ENCODE peak calls at places on chromosomes 3 and 15, in nine cellular contexts. One of them, this sample, is unnamed.

GRCh38 chr3:13092621-13093339 is 19.6 kb upstream of the IQSEC1 start:
- DNase-seq in cardiac fibroblast: no peak
- DNase-seq in GM10248: no peak
- DNase-seq in NCI-H187 treated with DMSO at 0.1 percent for 48 hours: no peak
- DNase-seq in mammary epithelial cell: no peak
- DNase-seq in dorsolateral prefrontal cortex: no peak
- DNase-seq in activated CD4-positive, alpha-beta T cell treated with anti-CD3 and anti-CD28 coated beads, Interleukin-2, amount 50 U/mL, for 24 hours: no peak
- DNase-seq in T-helper 1 cell: no peak
- DNase-seq in HFF-Myc: no peak
- DNase-seq in this sample: no peak

GRCh38 chr15:82572986-82573385 is 32.7 kb upstream of the RPS17 start:
- DNase-seq in cardiac fibroblast: no peak
- DNase-seq in GM10248: no peak
- DNase-seq in NCI-H187 treated with DMSO at 0.1 percent for 48 hours: no peak
- DNase-seq in mammary epithelial cell: no peak
- DNase-seq in dorsolateral prefrontal cortex: no peak
- DNase-seq in activated CD4-positive, alpha-beta T cell treated with anti-CD3 and anti-CD28 coated beads, Interleukin-2, amount 50 U/mL, for 24 hours: no peak
- DNase-seq in T-helper 1 cell: no peak
- DNase-seq in HFF-Myc: no peak
- DNase-seq in this sample: no peak

GRCh38 chr3:156762631-156763185 is 63.4 kb upstream of the LEKR1 start:
- DNase-seq in cardiac fibroblast: peak
- DNase-seq in GM10248: no peak
- DNase-seq in NCI-H187 treated with DMSO at 0.1 percent for 48 hours: no peak
- DNase-seq in mammary epithelial cell: peak
- DNase-seq in dorsolateral prefrontal cortex: no peak
- DNase-seq in activated CD4-positive, alpha-beta T cell treated with anti-CD3 and anti-CD28 coated beads, Interleukin-2, amount 50 U/mL, for 24 hours: no peak
- DNase-seq in T-helper 1 cell: no peak
- DNase-seq in HFF-Myc: peak
- DNase-seq in this sample: no peak

GRCh38 chr3:57852896-57853295 is 96.8 kb downstream of the SLMAP start:
- DNase-seq in cardiac fibroblast: peak
- DNase-seq in GM10248: peak
- DNase-seq in NCI-H187 treated with DMSO at 0.1 percent for 48 hours: no peak
- DNase-seq in mammary epithelial cell: peak
- DNase-seq in dorsolateral prefrontal cortex: no peak
- DNase-seq in activated CD4-positive, alpha-beta T cell treated with anti-CD3 and anti-CD28 coated beads, Interleukin-2, amount 50 U/mL, for 24 hours: no peak
- DNase-seq in T-helper 1 cell: no peak
- DNase-seq in HFF-Myc: no peak
- DNase-seq in this sample: no peak

GRCh38 chr15:40257656-40258450 is 19.0 kb downstream of the PAK6 start:
- DNase-seq in cardiac fibroblast: no peak
- DNase-seq in GM10248: no peak
- DNase-seq in NCI-H187 treated with DMSO at 0.1 percent for 48 hours: no peak
- DNase-seq in mammary epithelial cell: no peak
- DNase-seq in dorsolateral prefrontal cortex: no peak
- DNase-seq in activated CD4-positive, alpha-beta T cell treated with anti-CD3 and anti-CD28 coated beads, Interleukin-2, amount 50 U/mL, for 24 hours: no peak
- DNase-seq in T-helper 1 cell: no peak
- DNase-seq in HFF-Myc: no peak
- DNase-seq in this sample: no peak

GRCh38 chr3:187689984-187690383 is 12.4 kb downstream of the RTP2 start:
- DNase-seq in cardiac fibroblast: peak
- DNase-seq in GM10248: no peak
- DNase-seq in NCI-H187 treated with DMSO at 0.1 percent for 48 hours: no peak
- DNase-seq in mammary epithelial cell: peak
- DNase-seq in dorsolateral prefrontal cortex: no peak
- DNase-seq in activated CD4-positive, alpha-beta T cell treated with anti-CD3 and anti-CD28 coated beads, Interleukin-2, amount 50 U/mL, for 24 hours: no peak
- DNase-seq in T-helper 1 cell: no peak
- DNase-seq in HFF-Myc: no peak
- DNase-seq in this sample: no peak

GRCh38 chr3:102156426-102156825 is 278.4 kb upstream of the ZPLD1 start:
- DNase-seq in cardiac fibroblast: peak
- DNase-seq in GM10248: no peak
- DNase-seq in NCI-H187 treated with DMSO at 0.1 percent for 48 hours: no peak
- DNase-seq in mammary epithelial cell: peak
- DNase-seq in dorsolateral prefrontal cortex: no peak
- DNase-seq in activated CD4-positive, alpha-beta T cell treated with anti-CD3 and anti-CD28 coated beads, Interleukin-2, amount 50 U/mL, for 24 hours: no peak
- DNase-seq in T-helper 1 cell: no peak
- DNase-seq in HFF-Myc: peak
- DNase-seq in this sample: no peak

GRCh38 chr15:58332676-58333400 is 99.0 kb upstream of the LIPC start:
- DNase-seq in cardiac fibroblast: peak
- DNase-seq in GM10248: no peak
- DNase-seq in NCI-H187 treated with DMSO at 0.1 percent for 48 hours: no peak
- DNase-seq in mammary epithelial cell: peak
- DNase-seq in dorsolateral prefrontal cortex: no peak
- DNase-seq in activated CD4-positive, alpha-beta T cell treated with anti-CD3 and anti-CD28 coated beads, Interleukin-2, amount 50 U/mL, for 24 hours: no peak
- DNase-seq in T-helper 1 cell: peak
- DNase-seq in HFF-Myc: peak
- DNase-seq in this sample: no peak

GRCh38 chr15:56806147-56806536 is 72.8 kb upstream of the ZNF280D start:
- DNase-seq in cardiac fibroblast: no peak
- DNase-seq in GM10248: no peak
- DNase-seq in NCI-H187 treated with DMSO at 0.1 percent for 48 hours: no peak
- DNase-seq in mammary epithelial cell: no peak
- DNase-seq in dorsolateral prefrontal cortex: no peak
- DNase-seq in activated CD4-positive, alpha-beta T cell treated with anti-CD3 and anti-CD28 coated beads, Interleukin-2, amount 50 U/mL, for 24 hours: no peak
- DNase-seq in T-helper 1 cell: no peak
- DNase-seq in HFF-Myc: no peak
- DNase-seq in this sample: peak

GRCh38 chr3:100465871-100466777 is 26.3 kb upstream of the TMEM45A start:
- DNase-seq in cardiac fibroblast: no peak
- DNase-seq in GM10248: peak
- DNase-seq in NCI-H187 treated with DMSO at 0.1 percent for 48 hours: no peak
- DNase-seq in mammary epithelial cell: no peak
- DNase-seq in dorsolateral prefrontal cortex: no peak
- DNase-seq in activated CD4-positive, alpha-beta T cell treated with anti-CD3 and anti-CD28 coated beads, Interleukin-2, amount 50 U/mL, for 24 hours: no peak
- DNase-seq in T-helper 1 cell: peak
- DNase-seq in HFF-Myc: no peak
- DNase-seq in this sample: peak

GRCh38 chr3:46369675-46370132 is 1.0 kb upstream of the CCR5 start:
- DNase-seq in cardiac fibroblast: no peak
- DNase-seq in GM10248: no peak
- DNase-seq in NCI-H187 treated with DMSO at 0.1 percent for 48 hours: no peak
- DNase-seq in mammary epithelial cell: no peak
- DNase-seq in dorsolateral prefrontal cortex: no peak
- DNase-seq in activated CD4-positive, alpha-beta T cell treated with anti-CD3 and anti-CD28 coated beads, Interleukin-2, amount 50 U/mL, for 24 hours: peak
- DNase-seq in T-helper 1 cell: peak
- DNase-seq in HFF-Myc: no peak
- DNase-seq in this sample: peak

GRCh38 chr3:8660271-8660731 is 15.7 kb upstream of the SSUH2 start:
- DNase-seq in cardiac fibroblast: peak
- DNase-seq in GM10248: no peak
- DNase-seq in NCI-H187 treated with DMSO at 0.1 percent for 48 hours: no peak
- DNase-seq in mammary epithelial cell: no peak
- DNase-seq in dorsolateral prefrontal cortex: no peak
- DNase-seq in activated CD4-positive, alpha-beta T cell treated with anti-CD3 and anti-CD28 coated beads, Interleukin-2, amount 50 U/mL, for 24 hours: no peak
- DNase-seq in T-helper 1 cell: no peak
- DNase-seq in HFF-Myc: no peak
- DNase-seq in this sample: no peak

GRCh38 chr3:10653241-10653640 is 147.9 kb upstream of the ATP2B2 start:
- DNase-seq in cardiac fibroblast: no peak
- DNase-seq in GM10248: no peak
- DNase-seq in NCI-H187 treated with DMSO at 0.1 percent for 48 hours: no peak
- DNase-seq in mammary epithelial cell: no peak
- DNase-seq in dorsolateral prefrontal cortex: no peak
- DNase-seq in activated CD4-positive, alpha-beta T cell treated with anti-CD3 and anti-CD28 coated beads, Interleukin-2, amount 50 U/mL, for 24 hours: no peak
- DNase-seq in T-helper 1 cell: no peak
- DNase-seq in HFF-Myc: no peak
- DNase-seq in this sample: no peak

GRCh38 chr15:96117275-96117674 is 213.2 kb upstream of the NR2F2 start:
- DNase-seq in cardiac fibroblast: no peak
- DNase-seq in GM10248: no peak
- DNase-seq in NCI-H187 treated with DMSO at 0.1 percent for 48 hours: no peak
- DNase-seq in mammary epithelial cell: no peak
- DNase-seq in dorsolateral prefrontal cortex: no peak
- DNase-seq in activated CD4-positive, alpha-beta T cell treated with anti-CD3 and anti-CD28 coated beads, Interleukin-2, amount 50 U/mL, for 24 hours: no peak
- DNase-seq in T-helper 1 cell: no peak
- DNase-seq in HFF-Myc: no peak
- DNase-seq in this sample: no peak

GRCh38 chr15:67138946-67139855 is 73.8 kb downstream of the SMAD3 start:
- DNase-seq in cardiac fibroblast: no peak
- DNase-seq in GM10248: no peak
- DNase-seq in NCI-H187 treated with DMSO at 0.1 percent for 48 hours: no peak
- DNase-seq in mammary epithelial cell: no peak
- DNase-seq in dorsolateral prefrontal cortex: no peak
- DNase-seq in activated CD4-positive, alpha-beta T cell treated with anti-CD3 and anti-CD28 coated beads, Interleukin-2, amount 50 U/mL, for 24 hours: no peak
- DNase-seq in T-helper 1 cell: no peak
- DNase-seq in HFF-Myc: no peak
- DNase-seq in this sample: no peak

GRCh38 chr15:61731081-61731480 is 329.2 kb downstream of the VPS13C start:
- DNase-seq in cardiac fibroblast: no peak
- DNase-seq in GM10248: no peak
- DNase-seq in NCI-H187 treated with DMSO at 0.1 percent for 48 hours: no peak
- DNase-seq in mammary epithelial cell: no peak
- DNase-seq in dorsolateral prefrontal cortex: no peak
- DNase-seq in activated CD4-positive, alpha-beta T cell treated with anti-CD3 and anti-CD28 coated beads, Interleukin-2, amount 50 U/mL, for 24 hours: no peak
- DNase-seq in T-helper 1 cell: no peak
- DNase-seq in HFF-Myc: no peak
- DNase-seq in this sample: no peak

GRCh38 chr3:126537730-126538281 is 13.9 kb downstream of the CHST13 start:
- DNase-seq in cardiac fibroblast: no peak
- DNase-seq in GM10248: no peak
- DNase-seq in NCI-H187 treated with DMSO at 0.1 percent for 48 hours: no peak
- DNase-seq in mammary epithelial cell: no peak
- DNase-seq in dorsolateral prefrontal cortex: peak
- DNase-seq in activated CD4-positive, alpha-beta T cell treated with anti-CD3 and anti-CD28 coated beads, Interleukin-2, amount 50 U/mL, for 24 hours: no peak
- DNase-seq in T-helper 1 cell: no peak
- DNase-seq in HFF-Myc: no peak
- DNase-seq in this sample: no peak

GRCh38 chr15:50330921-50331320 is 24.1 kb downstream of the GABPB1 start:
- DNase-seq in cardiac fibroblast: peak
- DNase-seq in GM10248: peak
- DNase-seq in NCI-H187 treated with DMSO at 0.1 percent for 48 hours: no peak
- DNase-seq in mammary epithelial cell: peak
- DNase-seq in dorsolateral prefrontal cortex: no peak
- DNase-seq in activated CD4-positive, alpha-beta T cell treated with anti-CD3 and anti-CD28 coated beads, Interleukin-2, amount 50 U/mL, for 24 hours: no peak
- DNase-seq in T-helper 1 cell: no peak
- DNase-seq in HFF-Myc: no peak
- DNase-seq in this sample: no peak

GRCh38 chr15:60681353-60681752 is 202.4 kb upstream of the ICE2 start:
- DNase-seq in cardiac fibroblast: peak
- DNase-seq in GM10248: no peak
- DNase-seq in NCI-H187 treated with DMSO at 0.1 percent for 48 hours: no peak
- DNase-seq in mammary epithelial cell: no peak
- DNase-seq in dorsolateral prefrontal cortex: no peak
- DNase-seq in activated CD4-positive, alpha-beta T cell treated with anti-CD3 and anti-CD28 coated beads, Interleukin-2, amount 50 U/mL, for 24 hours: no peak
- DNase-seq in T-helper 1 cell: no peak
- DNase-seq in HFF-Myc: no peak
- DNase-seq in this sample: no peak

GRCh38 chr3:36525115-36525711 is 144.9 kb downstream of the STAC start:
- DNase-seq in cardiac fibroblast: peak
- DNase-seq in GM10248: no peak
- DNase-seq in NCI-H187 treated with DMSO at 0.1 percent for 48 hours: no peak
- DNase-seq in mammary epithelial cell: peak
- DNase-seq in dorsolateral prefrontal cortex: no peak
- DNase-seq in activated CD4-positive, alpha-beta T cell treated with anti-CD3 and anti-CD28 coated beads, Interleukin-2, amount 50 U/mL, for 24 hours: no peak
- DNase-seq in T-helper 1 cell: no peak
- DNase-seq in HFF-Myc: peak
- DNase-seq in this sample: no peak

GRCh38 chr15:64731012-64731806 is 44.2 kb downstream of the RBPMS2 start:
- DNase-seq in cardiac fibroblast: peak
- DNase-seq in GM10248: peak
- DNase-seq in NCI-H187 treated with DMSO at 0.1 percent for 48 hours: peak
- DNase-seq in mammary epithelial cell: peak
- DNase-seq in dorsolateral prefrontal cortex: peak
- DNase-seq in activated CD4-positive, alpha-beta T cell treated with anti-CD3 and anti-CD28 coated beads, Interleukin-2, amount 50 U/mL, for 24 hours: peak
- DNase-seq in T-helper 1 cell: peak
- DNase-seq in HFF-Myc: peak
- DNase-seq in this sample: no peak

GRCh38 chr3:96977671-96978070 is 163.3 kb downstream of the EPHA6 start:
- DNase-seq in cardiac fibroblast: no peak
- DNase-seq in GM10248: no peak
- DNase-seq in NCI-H187 treated with DMSO at 0.1 percent for 48 hours: no peak
- DNase-seq in mammary epithelial cell: no peak
- DNase-seq in dorsolateral prefrontal cortex: no peak
- DNase-seq in activated CD4-positive, alpha-beta T cell treated with anti-CD3 and anti-CD28 coated beads, Interleukin-2, amount 50 U/mL, for 24 hours: no peak
- DNase-seq in T-helper 1 cell: no peak
- DNase-seq in HFF-Myc: no peak
- DNase-seq in this sample: no peak

GRCh38 chr3:130737622-130738021 is 9.0 kb downstream of the PIK3R4 start:
- DNase-seq in cardiac fibroblast: peak
- DNase-seq in GM10248: no peak
- DNase-seq in NCI-H187 treated with DMSO at 0.1 percent for 48 hours: no peak
- DNase-seq in mammary epithelial cell: no peak
- DNase-seq in dorsolateral prefrontal cortex: no peak
- DNase-seq in activated CD4-positive, alpha-beta T cell treated with anti-CD3 and anti-CD28 coated beads, Interleukin-2, amount 50 U/mL, for 24 hours: no peak
- DNase-seq in T-helper 1 cell: no peak
- DNase-seq in HFF-Myc: no peak
- DNase-seq in this sample: no peak

GRCh38 chr15:65981837-65982696 is 112.8 kb downstream of the RAB11A start:
- DNase-seq in cardiac fibroblast: no peak
- DNase-seq in GM10248: peak
- DNase-seq in NCI-H187 treated with DMSO at 0.1 percent for 48 hours: no peak
- DNase-seq in mammary epithelial cell: peak
- DNase-seq in dorsolateral prefrontal cortex: peak
- DNase-seq in activated CD4-positive, alpha-beta T cell treated with anti-CD3 and anti-CD28 coated beads, Interleukin-2, amount 50 U/mL, for 24 hours: peak
- DNase-seq in T-helper 1 cell: peak
- DNase-seq in HFF-Myc: no peak
- DNase-seq in this sample: peak

GRCh38 chr15:48391950-48392349 is 60.7 kb downstream of the DUT start:
- DNase-seq in cardiac fibroblast: no peak
- DNase-seq in GM10248: no peak
- DNase-seq in NCI-H187 treated with DMSO at 0.1 percent for 48 hours: no peak
- DNase-seq in mammary epithelial cell: no peak
- DNase-seq in dorsolateral prefrontal cortex: no peak
- DNase-seq in activated CD4-positive, alpha-beta T cell treated with anti-CD3 and anti-CD28 coated beads, Interleukin-2, amount 50 U/mL, for 24 hours: no peak
- DNase-seq in T-helper 1 cell: no peak
- DNase-seq in HFF-Myc: no peak
- DNase-seq in this sample: no peak

GRCh38 chr3:67357610-67358458 is 296.6 kb downstream of the SUCLG2 start:
- DNase-seq in cardiac fibroblast: peak
- DNase-seq in GM10248: peak
- DNase-seq in NCI-H187 treated with DMSO at 0.1 percent for 48 hours: no peak
- DNase-seq in mammary epithelial cell: peak
- DNase-seq in dorsolateral prefrontal cortex: no peak
- DNase-seq in activated CD4-positive, alpha-beta T cell treated with anti-CD3 and anti-CD28 coated beads, Interleukin-2, amount 50 U/mL, for 24 hours: no peak
- DNase-seq in T-helper 1 cell: no peak
- DNase-seq in HFF-Myc: peak
- DNase-seq in this sample: no peak

GRCh38 chr15:63047792-63048114 is 5.2 kb downstream of the TPM1 start:
- DNase-seq in cardiac fibroblast: no peak
- DNase-seq in GM10248: no peak
- DNase-seq in NCI-H187 treated with DMSO at 0.1 percent for 48 hours: no peak
- DNase-seq in mammary epithelial cell: no peak
- DNase-seq in dorsolateral prefrontal cortex: no peak
- DNase-seq in activated CD4-positive, alpha-beta T cell treated with anti-CD3 and anti-CD28 coated beads, Interleukin-2, amount 50 U/mL, for 24 hours: no peak
- DNase-seq in T-helper 1 cell: no peak
- DNase-seq in HFF-Myc: no peak
- DNase-seq in this sample: no peak

GRCh38 chr3:114941626-114942309 is 205.3 kb downstream of the ZBTB20 start:
- DNase-seq in cardiac fibroblast: no peak
- DNase-seq in GM10248: no peak
- DNase-seq in NCI-H187 treated with DMSO at 0.1 percent for 48 hours: no peak
- DNase-seq in mammary epithelial cell: no peak
- DNase-seq in dorsolateral prefrontal cortex: no peak
- DNase-seq in activated CD4-positive, alpha-beta T cell treated with anti-CD3 and anti-CD28 coated beads, Interleukin-2, amount 50 U/mL, for 24 hours: no peak
- DNase-seq in T-helper 1 cell: no peak
- DNase-seq in HFF-Myc: no peak
- DNase-seq in this sample: no peak

GRCh38 chr3:50930371-50931208 is 255.9 kb downstream of the DOCK3 start:
- DNase-seq in cardiac fibroblast: no peak
- DNase-seq in GM10248: no peak
- DNase-seq in NCI-H187 treated with DMSO at 0.1 percent for 48 hours: no peak
- DNase-seq in mammary epithelial cell: no peak
- DNase-seq in dorsolateral prefrontal cortex: no peak
- DNase-seq in activated CD4-positive, alpha-beta T cell treated with anti-CD3 and anti-CD28 coated beads, Interleukin-2, amount 50 U/mL, for 24 hours: no peak
- DNase-seq in T-helper 1 cell: no peak
- DNase-seq in HFF-Myc: no peak
- DNase-seq in this sample: no peak

This sample was measured in GM06990.